ENCODE peak calls at places on chromosome 7, in four cellular contexts. S is HepG2, M is IMR-90, K is A549. J is an unnamed sample.

GRCh38 chr7:15049157-15049556 is 146.6 kb upstream of the DGKB start:
- DNase-seq in S (no peak), M (no peak), K (no peak), J (no peak)

GRCh38 chr7:101094376-101094775 is 9.1 kb downstream of the TRIM56 start:
- DNase-seq in S (no peak), M (no peak), K (no peak), J (no peak)

GRCh38 chr7:129952164-129952652 is 552 bp downstream of the UBE2H start:
- DNase-seq in S (no peak), M (no peak), K (peak; percentile 51), J (no peak)

GRCh38 chr7:106057962-106058901 is 53.9 kb downstream of the SYPL1 start:
- DNase-seq in S (peak; percentile 56), M (no peak), K (no peak), J (no peak)

GRCh38 chr7:39745320-39745719 is 121.9 kb downstream of the RALA start:
- DNase-seq in S (no peak), M (no peak), K (no peak), J (no peak)

GRCh38 chr7:135508853-135509588 is 881 bp downstream of the CNOT4 start:
- DNase-seq in S (peak; percentile 38), M (peak; percentile 20), K (peak; percentile 32), J (no peak)

GRCh38 chr7:155860840-155861479 is 48.7 kb upstream of the SHH start:
- DNase-seq in S (no peak), M (peak; percentile 64), K (peak; percentile 92), J (no peak)

GRCh38 chr7:66036382-66036781 is 39.2 kb upstream of the ASL start:
- DNase-seq in S (no peak), M (no peak), K (no peak), J (no peak)

GRCh38 chr7:145692237-145692950 is 424.2 kb upstream of the CNTNAP2 start:
- DNase-seq in S (no peak), M (peak; percentile 1), K (no peak), J (no peak)

GRCh38 chr7:34655384-34655783 is 2.6 kb upstream of the NPSR1 start:
- DNase-seq in S (peak; percentile 15), M (no peak), K (peak; percentile 16), J (no peak)

GRCh38 chr7:149317986-149318672 is 56.1 kb downstream of the ZNF783 start:
- DNase-seq in S (no peak), M (no peak), K (peak; percentile 56), J (peak; percentile 75)

GRCh38 chr7:43112941-43113621 is 634 bp downstream of the HECW1 start:
- DNase-seq in S (no peak), M (peak; percentile 49), K (peak; percentile 7), J (peak; percentile 28)

GRCh38 chr7:35494407-35494806 is 200.5 kb downstream of the HERPUD2 start:
- DNase-seq in S (no peak), M (no peak), K (no peak), J (no peak)

GRCh38 chr7:587769-588168 is 68.1 kb upstream of the PDGFA start:
- DNase-seq in S (no peak), M (peak; percentile 44), K (no peak), J (no peak)

GRCh38 chr7:71976670-71977069 is 435.5 kb downstream of the CALN1 start:
- DNase-seq in S (no peak), M (no peak), K (no peak), J (no peak)

GRCh38 chr7:99410635-99411034 is 1.9 kb downstream of the BUD31 start:
- DNase-seq in S (no peak), M (no peak), K (no peak), J (no peak)

GRCh38 chr7:141649865-141650499 is 52.0 kb downstream of the DENND11 start:
- DNase-seq in S (peak; percentile 41), M (peak; percentile 88), K (peak; percentile 80), J (peak; percentile 73)

GRCh38 chr7:46633816-46634215 is 712.7 kb upstream of the IGFBP3 start:
- DNase-seq in S (no peak), M (peak; percentile 7), K (no peak), J (no peak)

GRCh38 chr7:155361947-155362346 is 64.3 kb downstream of the INSIG1 start:
- DNase-seq in S (no peak), M (no peak), K (no peak), J (no peak)

GRCh38 chr7:46229409-46229808 is 308.3 kb upstream of the IGFBP3 start:
- DNase-seq in S (peak; percentile 10), M (peak; percentile 96), K (peak; percentile 73), J (no peak)

GRCh38 chr7:91263359-91264082 is 712 bp upstream of the FZD1 start:
- DNase-seq in S (no peak), M (no peak), K (peak; percentile 17), J (peak; percentile 77)

GRCh38 chr7:95989301-95989700 is 216.9 kb downstream of the DYNC1I1 start:
- DNase-seq in S (no peak), M (no peak), K (no peak), J (no peak)

GRCh38 chr7:95980073-95980655 is 207.8 kb downstream of the DYNC1I1 start:
- DNase-seq in S (no peak), M (no peak), K (no peak), J (no peak)

GRCh38 chr7:95986136-95986535 is 213.8 kb downstream of the DYNC1I1 start:
- DNase-seq in S (no peak), M (no peak), K (no peak), J (no peak)
- TF ChIP-seq MAZ in S (no peak), M (no peak), K (no peak), J (no peak)

GRCh38 chr7:152959610-152960009 is 200.1 kb downstream of the ACTR3B start:
- DNase-seq in S (no peak), M (no peak), K (no peak), J (no peak)
- TF ChIP-seq MAZ in S (no peak), M (no peak), K (no peak), J (no peak)

DNA sequence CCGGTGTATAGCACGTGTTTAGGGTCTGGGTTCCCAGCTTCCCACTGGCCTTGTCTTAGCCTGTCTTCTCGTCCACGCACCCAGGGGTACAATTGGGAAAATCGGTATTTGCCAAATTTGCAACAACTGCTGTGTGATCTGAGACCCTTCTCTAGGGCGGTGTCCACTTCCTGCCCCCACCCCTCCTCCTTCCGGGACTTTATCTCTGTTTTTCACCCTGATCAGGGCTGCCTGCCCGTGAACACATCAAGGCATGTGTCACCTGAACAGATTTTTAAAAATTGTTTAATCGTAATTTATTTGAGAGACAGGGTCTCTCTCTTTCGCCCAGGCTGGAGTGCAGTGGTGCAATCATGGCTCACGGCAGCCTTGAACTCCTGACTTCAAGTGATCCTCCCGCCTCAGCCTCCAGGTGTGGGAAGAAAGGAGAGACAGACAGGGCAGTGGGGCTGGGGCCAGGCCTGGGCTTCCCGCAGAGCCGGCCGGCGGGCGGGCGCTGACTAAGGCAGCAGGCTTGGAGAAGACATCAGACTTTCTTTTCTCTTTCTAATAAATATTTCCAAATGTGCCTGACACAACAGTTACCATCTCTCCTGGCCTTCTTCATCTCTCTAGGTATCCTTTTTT is 27.5 kb downstream of the ELFN1 start:
- DNase-seq in S (no peak), M (no peak), K (no peak), J (no peak)
- TF ChIP-seq MAZ in S (no peak), M (no peak), K (no peak), J (no peak)

DNA sequence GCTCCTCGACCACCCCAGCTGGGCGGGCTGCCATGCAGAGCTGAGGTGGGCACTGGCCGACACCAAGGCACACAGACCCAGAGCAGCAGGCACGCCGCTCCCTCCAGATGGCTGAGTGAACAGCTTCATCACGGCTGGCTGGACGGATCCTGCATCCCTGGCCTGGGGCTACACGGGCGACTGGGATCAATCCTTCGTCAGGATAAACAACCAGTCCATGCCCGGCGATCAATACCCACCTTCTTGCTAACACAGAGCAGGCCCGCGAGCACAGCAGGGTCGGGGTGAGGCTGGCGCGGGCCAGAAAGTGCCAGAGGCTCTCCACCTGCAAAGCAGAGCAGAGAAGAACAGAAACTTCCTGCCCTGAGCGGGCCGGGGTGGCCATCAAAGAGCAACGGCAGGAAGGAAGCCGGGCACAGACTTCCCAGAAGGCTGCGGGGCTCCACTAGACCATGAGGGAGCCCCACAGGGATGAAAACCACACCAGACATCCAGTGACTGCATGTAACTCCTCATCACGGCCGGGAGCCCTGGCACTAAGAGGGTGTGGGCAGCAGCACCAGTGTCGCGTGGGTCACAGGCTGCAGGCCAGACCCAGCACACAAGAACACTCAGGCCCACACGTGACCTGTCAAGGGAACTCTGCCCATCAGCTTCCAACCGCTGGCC is 166.4 kb downstream of the MAD1L1 start:
- DNase-seq in S (no peak), M (no peak), K (no peak), J (no peak)
- TF ChIP-seq MAZ in S (no peak), M (no peak), K (no peak), J (no peak)

DNA sequence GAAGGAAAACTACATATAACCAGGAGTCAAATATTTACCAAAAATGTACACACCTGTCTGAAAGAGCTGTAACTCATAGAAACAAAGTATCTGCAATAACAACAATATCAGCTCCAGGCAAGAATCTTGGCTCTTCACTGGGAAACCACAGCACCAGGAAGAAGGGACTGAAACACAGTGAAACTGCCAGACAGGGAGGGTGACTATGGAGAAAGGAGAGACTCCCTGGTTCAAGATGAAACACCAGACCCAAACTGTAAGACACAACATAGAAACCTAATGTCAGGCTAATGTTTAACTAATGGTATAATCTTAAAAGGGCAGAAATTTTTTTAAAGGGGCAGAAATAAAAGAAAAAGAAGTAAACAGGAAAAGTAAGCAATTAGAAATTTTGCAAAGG is 11.5 kb upstream of the TAS2R39 start:
- DNase-seq in S (no peak), M (no peak), K (peak; percentile 48), J (no peak)
- TF ChIP-seq MAZ in S (no peak), M (no peak), K (no peak), J (no peak)

DNA sequence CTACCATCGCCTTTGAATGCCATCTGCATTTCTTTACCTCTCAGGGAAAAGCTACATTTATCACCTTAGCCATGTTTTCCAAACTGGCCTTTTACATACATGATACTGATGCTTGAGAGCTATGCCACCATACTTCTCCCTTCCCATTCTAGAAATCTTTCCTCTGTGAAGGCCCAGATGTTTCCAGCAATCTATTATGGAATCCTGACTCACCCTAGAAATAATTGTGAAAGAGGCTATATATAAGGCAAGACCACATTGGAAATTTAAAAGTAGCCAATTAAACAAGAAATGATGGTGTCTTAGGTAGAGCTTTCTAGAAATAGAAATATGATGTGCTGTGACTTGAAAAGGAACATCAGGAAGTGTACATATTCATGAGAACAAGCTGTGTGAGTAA is 389.7 kb downstream of the INHBA start:
- DNase-seq in S (no peak), M (peak; percentile 45), K (no peak), J (no peak)
- TF ChIP-seq MAZ in S (no peak), M (no peak), K (no peak), J (no peak)

GRCh38 chr7:26891400-26892355 is 27.3 kb upstream of the SKAP2 start:
- DNase-seq in S (no peak), M (peak; percentile 41), K (no peak), J (no peak)
- TF ChIP-seq MAZ in S (no peak), M (no peak), K (no peak), J (no peak)

J was measured in K562.